ENCODE peak calls at places on chromosome 7, in five cellular contexts. B, M, E, H and X are unnamed samples.

GRCh38 chr7:41711283-41712064 is 8.6 kb upstream of the INHBA start:
- DNase-seq in B (no peak), M (peak; percentile 44), E (peak; percentile 72), H (peak; percentile 82), X (no peak)

GRCh38 chr7:80017101-80017500 is 117.5 kb upstream of the GNAI1 start:
- DNase-seq in B (no peak), M (no peak), E (no peak), H (no peak), X (no peak)

GRCh38 chr7:112869111-112869774 is 79.0 kb upstream of the TMEM168 start:
- DNase-seq in B (peak; percentile 20), M (peak; percentile 31), E (peak; percentile 82), H (peak; percentile 81), X (peak; percentile 52)

GRCh38 chr7:40175725-40176510 is 41.1 kb downstream of the SUGCT start:
- DNase-seq in B (no peak), M (no peak), E (no peak), H (peak; percentile 31), X (no peak)

GRCh38 chr7:139647085-139647484 is 123.6 kb downstream of the CLEC2L start:
- DNase-seq in B (no peak), M (no peak), E (no peak), H (no peak), X (no peak)

GRCh38 chr7:103765891-103766290 is 223.6 kb downstream of the RELN start:
- DNase-seq in B (peak; percentile 50), M (no peak), E (no peak), H (no peak), X (no peak)

GRCh38 chr7:50779427-50779826 is 3.3 kb downstream of the GRB10 start:
- DNase-seq in B (no peak), M (no peak), E (no peak), H (no peak), X (no peak)

GRCh38 chr7:20229652-20230500 is 12.7 kb upstream of the MACC1 start:
- DNase-seq in B (no peak), M (peak; percentile 29), E (no peak), H (no peak), X (peak; percentile 96)

GRCh38 chr7:111763221-111763791 is 201.0 kb upstream of the IMMP2L start:
- DNase-seq in B (peak; percentile 38), M (no peak), E (peak; percentile 47), H (no peak), X (peak; percentile 68)

GRCh38 chr7:42624471-42624870 is 287.4 kb downstream of the C7orf25 start:
- DNase-seq in B (no peak), M (no peak), E (no peak), H (no peak), X (peak; percentile 39)

DNA sequence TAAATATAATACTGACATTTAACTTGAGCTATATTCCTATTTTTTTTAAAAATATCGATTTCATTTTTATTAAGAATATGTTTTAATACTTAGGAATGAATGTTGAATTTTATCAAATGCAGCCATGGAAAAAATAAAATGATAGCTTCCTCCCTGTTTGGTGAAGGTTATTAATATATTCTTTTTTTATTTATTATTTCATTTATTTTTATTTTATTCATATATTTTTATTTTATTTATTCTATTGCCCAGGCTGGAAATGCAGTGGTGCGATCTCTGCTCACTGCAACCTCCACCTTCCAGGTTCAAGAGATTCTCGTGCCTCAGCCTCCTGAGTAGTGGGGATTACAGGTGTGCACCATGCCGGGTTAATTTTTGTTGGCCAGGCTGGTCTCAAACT is 160.2 kb downstream of the PKD1L1 start:
- DNase-seq in B (no peak), M (no peak), E (no peak), H (no peak), X (no peak)
- H2BK5ac ChIP-seq in B (no peak overlapping the region), M (no peak overlapping the region), E (no peak overlapping the region), H (no peak overlapping the region), X (no peak overlapping the region)

DNA sequence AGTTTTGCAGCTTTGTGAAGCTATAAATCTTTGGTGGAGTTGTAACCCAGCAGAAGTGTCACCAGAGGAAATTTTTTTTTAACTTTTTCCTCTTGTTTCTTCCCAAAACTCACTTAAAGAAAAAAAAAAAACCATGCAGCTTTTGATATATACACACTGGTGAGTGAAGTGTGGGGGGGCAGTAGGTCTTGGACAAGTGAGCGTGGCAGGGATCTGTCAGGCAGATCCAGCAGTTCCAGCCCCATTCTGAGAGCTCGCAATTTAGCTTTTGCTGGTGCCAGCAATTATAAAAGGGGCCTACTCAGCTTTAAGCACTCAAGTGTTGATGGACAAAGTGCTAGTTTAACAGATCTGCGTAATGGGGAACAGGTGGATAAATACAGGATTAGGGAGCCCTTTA is 619.2 kb upstream of the GALNT17 start:
- DNase-seq in B (no peak), M (no peak), E (no peak), H (no peak), X (no peak)
- H2BK12ac ChIP-seq in B (no peak overlapping the region), M (no peak overlapping the region), E (no peak overlapping the region), H (no peak overlapping the region), X (no peak overlapping the region)

DNA sequence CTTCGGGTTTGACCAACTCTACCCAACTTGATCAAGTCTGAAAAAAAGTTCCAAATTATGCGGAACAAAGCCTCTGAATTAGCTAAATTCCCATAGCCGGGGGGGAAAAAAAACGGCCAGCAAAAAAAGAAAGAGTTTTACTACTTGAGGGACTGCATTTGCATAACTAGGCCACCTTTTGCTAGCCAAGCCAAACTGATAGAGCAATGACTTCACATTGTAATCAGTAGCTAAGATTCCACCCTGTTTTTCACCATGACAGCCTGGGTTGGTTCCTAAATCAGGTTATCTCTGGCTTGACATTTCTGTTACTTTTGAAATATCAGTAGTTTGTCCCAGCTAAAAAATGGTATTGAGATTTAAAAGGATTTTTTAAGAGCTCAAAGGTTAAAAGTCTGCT is 31.4 kb upstream of the CREB3L2 start:
- DNase-seq in B (no peak), M (no peak), E (no peak), H (no peak), X (no peak)
- H3K23ac ChIP-seq in B (no peak overlapping the region), M (no peak overlapping the region), E (no peak overlapping the region), H (no peak overlapping the region), X (no peak overlapping the region)

GRCh38 chr7:101220295-101220694 is 2.3 kb downstream of the ZNHIT1 start:
- DNase-seq in B (no peak), M (no peak), E (no peak), H (no peak), X (no peak)

GRCh38 chr7:101216001-101216859 is 1.2 kb downstream of the PLOD3 start:
- DNase-seq in B (no peak), M (no peak), E (no peak), H (no peak), X (peak; percentile 57)

GRCh38 chr7:101216860-101217387 is 457 bp downstream of the PLOD3 start:
- DNase-seq in B (peak; percentile 31), M (no peak), E (no peak), H (no peak), X (no peak)

GRCh38 chr7:101217388-101218235 is at the start of the genes PLOD3 and ZNHIT1:
- DNase-seq in B (peak; percentile 98), M (peak; percentile 96), E (peak; percentile 95), H (peak; percentile 95), X (peak; percentile 98)

DNA sequence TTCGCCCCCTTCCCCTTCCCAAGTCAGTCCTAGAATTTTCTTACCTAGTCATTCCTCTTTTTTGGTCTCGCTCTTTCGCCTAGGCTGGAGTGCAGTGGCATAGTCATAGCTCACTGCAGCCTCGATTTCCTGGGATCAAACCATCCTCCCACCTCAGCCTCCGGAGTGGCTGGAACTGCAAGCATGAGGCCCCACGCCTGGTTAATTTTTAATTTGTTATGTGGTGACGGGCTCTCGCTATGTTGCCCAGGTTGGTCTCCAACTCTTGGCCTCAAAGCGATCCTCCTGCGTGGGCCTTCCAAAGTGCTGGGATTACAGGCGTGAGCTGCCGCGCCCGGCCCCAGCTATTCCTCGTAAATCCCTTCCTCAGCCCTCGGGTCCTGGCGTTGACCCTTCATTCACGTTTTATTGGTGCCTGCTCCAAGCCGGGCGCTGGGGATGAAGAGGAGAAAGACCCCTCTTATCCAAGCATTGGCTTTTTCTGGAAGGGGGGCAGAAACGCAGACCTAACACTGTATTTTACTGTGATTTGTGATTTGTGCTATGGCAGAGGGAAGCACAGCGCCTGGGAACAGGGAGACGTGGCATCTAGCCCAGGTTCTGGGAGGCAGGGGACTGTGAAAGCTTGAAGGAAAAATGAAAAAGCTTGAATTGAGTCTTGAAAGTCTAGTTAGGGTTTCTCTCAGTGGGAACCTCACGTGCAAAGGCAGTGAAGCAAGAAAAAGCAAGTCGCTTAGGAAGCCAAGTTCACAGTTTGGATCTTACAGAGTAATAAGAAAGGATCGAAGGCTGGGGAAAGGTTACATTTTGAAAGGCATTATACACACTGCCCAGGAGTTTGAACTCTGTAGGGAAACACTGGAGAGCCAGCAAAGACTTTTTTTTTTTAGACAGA is 518 bp downstream of the ZNHIT1 start:
- DNase-seq in B (no peak), M (no peak), E (no peak), H (no peak), X (peak; percentile 24)
- H2BK5ac ChIP-seq in B (no peak overlapping the region), M (no peak overlapping the region), E (no peak overlapping the region), H (peak overlapping the region; percentile 54), X (no peak overlapping the region)

GRCh38 chr7:28093617-28094232 is 86.9 kb downstream of the JAZF1 start:
- DNase-seq in B (peak; percentile 87), M (peak; percentile 62), E (peak; percentile 91), H (peak; percentile 98), X (peak; percentile 76)

GRCh38 chr7:28091190-28091589 is 89.4 kb downstream of the JAZF1 start:
- DNase-seq in B (no peak), M (no peak), E (no peak), H (no peak), X (no peak)

DNA sequence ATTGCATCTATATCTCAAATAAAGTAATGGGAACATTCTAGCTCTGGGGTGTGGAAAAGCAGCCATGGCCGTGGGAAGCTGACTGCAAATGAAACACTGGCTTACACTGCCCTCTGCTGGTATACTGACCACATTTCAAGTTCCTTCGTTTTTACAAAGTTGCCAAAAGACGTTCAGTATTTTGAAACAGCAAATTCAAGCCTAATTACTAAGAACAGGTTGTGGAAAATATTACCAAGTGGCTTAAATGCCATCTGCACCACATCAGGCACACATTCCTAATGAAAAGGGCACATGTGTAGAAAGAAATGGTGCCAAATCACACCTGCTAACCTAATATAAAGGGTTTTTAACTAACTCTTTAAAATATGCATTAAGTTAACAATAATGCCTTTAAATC is 83.9 kb downstream of the JAZF1 start:
- DNase-seq in B (peak; percentile 51), M (peak; percentile 23), E (no peak), H (no peak), X (peak; percentile 73)
- H2BK12ac ChIP-seq in B (no peak overlapping the region), M (no peak overlapping the region), E (no peak overlapping the region), H (no peak overlapping the region), X (no peak overlapping the region)

GRCh38 chr7:70599446-70600190 is 532.3 kb upstream of the GALNT17 start:
- DNase-seq in B (no peak), M (no peak), E (no peak), H (no peak), X (no peak)

GRCh38 chr7:70595741-70596574 is 536.0 kb upstream of the GALNT17 start:
- DNase-seq in B (no peak), M (no peak), E (peak; percentile 62), H (peak; percentile 81), X (no peak)

GRCh38 chr7:70598976-70599375 is 533.0 kb upstream of the GALNT17 start:
- DNase-seq in B (no peak), M (no peak), E (no peak), H (no peak), X (no peak)

GRCh38 chr7:70596575-70596891 is 535.4 kb upstream of the GALNT17 start:
- DNase-seq in B (no peak), M (no peak), E (no peak), H (no peak), X (no peak)

GRCh38 chr7:70597071-70597470 is 534.9 kb upstream of the GALNT17 start:
- DNase-seq in B (no peak), M (no peak), E (no peak), H (no peak), X (no peak)
- H3K23ac ChIP-seq in B (no peak overlapping the region), M (no peak overlapping the region), E (no peak overlapping the region), H (no peak overlapping the region), X (no peak overlapping the region)